ENCODE peak calls at places on chromosomes 5 and 9, in five cellular contexts. I is prostate gland, S is endothelial cell of umbilical vein, D is HepG2, C is breast epithelium. W is an unnamed sample.

GRCh38 chr9:135980926-135981630 is 19.9 kb upstream of the UBAC1 start:
- DNase-seq in I (no peak), C (no peak), D (no peak), S (no peak), W (no peak)

GRCh38 chr5:73365301-73365853 is 83.2 kb downstream of the FOXD1 start:
- DNase-seq in S (peak), D (no peak), I (no peak), C (no peak), W (no peak)

GRCh38 chr9:128619127-128619526 is 37.5 kb downstream of the DYNC2I2 start:
- DNase-seq in I (no peak), C (no peak), D (no peak), S (no peak), W (no peak)

GRCh38 chr5:125058185-125058826 is 311.9 kb upstream of the ZNF608 start:
- DNase-seq in D (no peak), I (no peak), S (peak), C (no peak), W (no peak)

GRCh38 chr9:7907636-7908195 is 108.1 kb upstream of the DMAC1 start:
- DNase-seq in I (no peak), S (no peak), D (no peak), C (no peak), W (no peak)

GRCh38 chr5:2876183-2876582 is 124.7 kb upstream of the IRX2 start:
- DNase-seq in D (no peak), I (no peak), S (no peak), C (no peak), W (no peak)

GRCh38 chr9:134544388-134545212 is 97.0 kb upstream of the COL5A1 start:
- DNase-seq in C (no peak), S (peak), D (peak), I (no peak), W (no peak)

GRCh38 chr9:127083598-127083997 is 38.8 kb downstream of the ANGPTL2 start:
- DNase-seq in C (no peak), S (no peak), I (no peak), D (no peak), W (no peak)

GRCh38 chr9:35114921-35115341 is 731 bp downstream of the ATOSB start:
- DNase-seq in I (no peak), D (no peak), C (peak), S (peak), W (peak)

GRCh38 chr5:113487779-113488644 is at the start of gene MCC:
- DNase-seq in D (peak), S (peak), C (peak), I (peak), W (peak)
- TF ChIP-seq POLR2A in D (no peak), S (no peak), C (no peak), I (peak), W (no peak)

DNA sequence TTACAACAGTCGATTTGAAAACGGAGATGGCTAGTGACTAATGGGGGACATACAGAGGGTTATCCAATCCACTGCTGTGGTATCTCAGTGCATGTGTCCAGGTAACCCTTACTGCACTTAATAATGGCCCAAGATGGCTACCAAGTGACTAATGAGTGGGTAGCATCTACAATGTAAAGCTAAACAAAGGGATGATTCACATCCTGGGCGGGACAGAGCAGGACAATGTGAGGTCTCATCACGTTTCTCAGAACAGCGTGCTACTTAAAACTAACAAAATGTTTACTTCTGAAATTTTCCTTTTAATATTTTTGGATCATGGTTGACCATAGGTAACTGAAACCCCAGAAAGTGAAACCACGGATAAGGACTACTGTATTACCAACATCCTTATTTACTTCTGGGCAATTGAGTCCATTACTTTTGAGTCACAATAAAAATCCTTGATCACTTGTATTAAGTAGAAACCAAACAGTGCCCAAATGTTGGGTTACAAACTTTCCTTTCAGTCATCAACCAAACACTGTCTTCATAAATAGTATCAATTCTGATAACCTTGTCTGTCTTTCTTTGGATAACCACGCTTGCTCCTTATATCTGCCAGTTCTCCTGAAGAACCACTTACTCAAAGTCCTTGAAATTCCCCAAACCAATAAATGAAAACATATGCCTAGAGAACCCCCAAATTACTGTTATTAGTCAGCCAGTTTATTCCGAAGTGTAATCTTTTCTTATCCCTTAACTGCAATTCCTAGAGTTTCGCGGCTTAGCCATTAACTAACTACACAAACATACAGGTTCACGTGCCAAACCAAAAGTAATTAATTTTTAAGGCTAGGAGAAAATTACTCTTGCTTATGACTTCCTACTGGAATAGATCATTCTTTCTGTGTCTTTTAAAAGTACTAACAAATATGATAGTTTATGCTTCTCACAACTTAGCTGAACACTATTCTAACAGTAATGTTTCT is 59.7 kb downstream of the ELL2 start:
- DNase-seq in D (no peak), S (peak), I (no peak), C (no peak), W (no peak)
- TF ChIP-seq POLR2AphosphoS5 in D (no peak), S (no peak), I (no peak), C (no peak), W (no peak)

GRCh38 chr9:73061131-73061530 is 90.5 kb upstream of the ANXA1 start:
- DNase-seq in S (no peak), I (no peak), C (no peak), D (no peak), W (no peak)

GRCh38 chr9:73065439-73065838 is 86.2 kb upstream of the ANXA1 start:
- DNase-seq in S (no peak), I (no peak), C (no peak), D (no peak), W (no peak)

DNA sequence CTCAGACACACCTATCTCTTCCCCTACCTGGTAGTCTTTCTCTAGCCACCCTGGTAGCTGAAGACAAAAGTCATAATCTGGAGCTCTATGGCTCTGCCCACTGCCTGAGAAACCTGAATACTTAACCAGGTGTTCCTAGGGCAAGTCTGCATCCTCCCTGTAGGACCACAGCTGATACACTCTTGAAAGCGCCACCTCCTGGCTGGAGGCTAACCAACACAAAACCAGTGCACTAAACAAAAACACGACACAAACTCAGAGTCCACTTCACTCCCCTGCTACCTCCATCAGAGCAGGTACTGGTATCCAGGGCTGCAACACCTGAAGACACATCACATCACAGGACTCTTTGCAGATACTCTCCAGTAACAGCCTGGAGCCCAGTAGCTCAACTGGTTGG is 84.6 kb upstream of the ANXA1 start:
- DNase-seq in I (no peak), C (no peak), D (no peak), S (no peak), W (no peak)
- TF ChIP-seq CTCF in I (no peak), C (no peak), D (peak), S (no peak), W (no peak)

GRCh38 chr5:149514512-149514911 is 36.7 kb downstream of the CSNK1A1 start:
- DNase-seq in C (no peak), S (no peak), D (no peak), I (no peak), W (no peak)
- TF ChIP-seq POLR2A in C (no peak), S (no peak), D (no peak), I (no peak), W (no peak)

DNA sequence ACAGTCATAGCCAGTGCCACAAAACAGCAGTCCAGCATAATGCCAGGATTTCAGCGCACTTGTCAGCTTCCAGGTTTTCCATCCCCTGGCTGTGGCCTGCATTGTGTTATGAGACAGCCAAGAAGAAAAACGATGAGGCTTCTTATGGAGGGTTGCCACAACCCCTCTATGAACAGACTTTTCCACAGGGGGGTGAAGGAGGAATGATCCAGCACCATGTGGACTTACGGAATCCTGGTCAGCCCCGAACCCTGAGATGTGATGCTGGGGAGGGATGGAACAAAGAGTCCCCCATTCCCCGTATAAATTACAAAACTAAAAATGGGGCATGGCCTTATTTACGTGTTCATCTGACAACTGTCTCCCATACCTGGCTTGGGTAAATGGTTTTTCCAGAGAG is 32.6 kb downstream of the FAXDC2 start:
- DNase-seq in S (no peak), C (no peak), I (no peak), D (no peak), W (no peak)
- TF ChIP-seq POLR2AphosphoS5 in S (no peak), C (no peak), I (no peak), D (peak), W (no peak)

GRCh38 chr5:163458778-163459405 is 1.0 kb downstream of the NUDCD2 start:
- DNase-seq in I (no peak), D (no peak), C (no peak), S (peak), W (no peak)

GRCh38 chr5:163460562-163461176 is at the start of gene HMMR:
- DNase-seq in D (peak), C (no peak), I (no peak), S (no peak), W (no peak)

GRCh38 chr5:163463063-163463435 is 2.6 kb downstream of the HMMR start:
- DNase-seq in S (no peak), D (no peak), I (no peak), C (no peak), W (no peak)

GRCh38 chr5:163459465-163459887 is 426 bp downstream of the NUDCD2 start:
- DNase-seq in S (no peak), C (no peak), I (no peak), D (peak), W (no peak)

DNA sequence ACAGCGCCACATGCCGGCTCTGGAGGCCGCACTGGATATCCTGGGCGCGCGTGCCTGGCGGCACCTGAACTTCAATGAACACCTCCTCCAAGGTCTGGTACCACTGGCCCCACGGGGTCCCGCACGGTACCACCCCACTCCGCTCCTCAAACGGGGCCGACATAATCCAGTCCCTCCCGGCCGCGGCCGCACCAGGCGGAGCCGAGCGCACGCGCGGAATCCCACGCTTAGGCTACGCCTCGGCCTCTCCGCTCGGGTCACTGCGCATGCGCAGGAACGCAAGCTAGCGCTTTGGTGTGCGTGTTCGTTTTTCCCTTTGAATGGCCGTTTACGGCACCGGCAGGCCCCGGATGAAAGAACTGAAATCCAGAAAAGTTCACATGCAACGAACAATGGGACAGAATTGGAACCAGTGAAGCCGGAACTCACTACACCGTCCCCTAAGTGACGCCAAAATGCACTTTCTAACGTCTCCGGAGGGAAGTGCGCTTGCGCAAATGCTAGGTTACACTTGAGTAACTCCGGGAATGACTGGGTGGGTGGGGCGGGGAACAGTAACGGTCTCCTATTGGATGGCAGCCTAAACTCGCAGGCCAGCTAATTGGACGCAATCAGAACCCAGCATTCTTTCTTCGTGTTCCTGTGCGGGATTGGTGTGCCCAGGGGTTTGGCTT is at the start of gene NUDCD2:
- DNase-seq in D (peak), S (peak), I (peak), C (peak), W (peak)
- TF ChIP-seq CTCF in D (peak), S (peak), I (no peak), C (no peak), W (no peak)

GRCh38 chr5:95822408-95823240 is at the start of gene GLRX:
- DNase-seq in C (peak), D (peak), I (peak), S (peak), W (peak)
- TF ChIP-seq POLR2A in C (no peak), D (peak), I (peak), S (peak), W (no peak)

DNA sequence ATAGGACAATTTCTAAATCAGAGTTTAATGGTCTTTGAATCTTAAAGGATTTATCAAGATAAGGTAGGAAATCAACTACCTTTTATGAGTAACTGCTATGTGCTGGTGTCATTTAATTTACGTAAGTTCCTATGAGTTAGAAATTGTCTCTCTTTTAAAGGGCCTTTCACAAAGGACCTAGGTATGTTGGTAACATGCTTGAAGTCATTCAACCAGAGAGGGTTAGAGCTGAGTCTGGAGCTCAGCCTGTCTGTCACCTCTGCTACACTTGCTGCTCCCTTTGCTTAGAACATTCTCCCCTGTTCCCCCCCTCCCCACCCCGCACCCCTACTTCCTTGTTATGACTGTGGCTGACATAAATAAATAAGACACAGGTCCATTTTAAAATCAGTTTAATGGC is 190.3 kb upstream of the SEMA6A start:
- DNase-seq in S (no peak), I (no peak), C (no peak), D (no peak), W (no peak)
- TF ChIP-seq POLR2AphosphoS5 in S (no peak), I (no peak), C (no peak), D (no peak), W (no peak)